ENCODE peak calls at places on chromosome 17, in four cellular contexts. S is activated CD4-positive, alpha-beta T cell treated with anti-CD3 and anti-CD28 coated beads, Interleukin-2, amount 50 U/mL, for 24 hours; D is smooth muscle cell of the brain vasculature; J is M059J. R is an unnamed sample.

GRCh38 chr17:39339272-39339671 is 62.2 kb downstream of the FBXL20 start:
- DNase-seq in S (no peak), D (no peak), J (no peak), R (no peak)

GRCh38 chr17:74972107-74972972 is at the start of gene HID1:
- DNase-seq in S (peak), D (no peak), J (no peak), R (peak)

GRCh38 chr17:31388770-31389672 is 2.5 kb upstream of the RAB11FIP4 start:
- DNase-seq in S (no peak), D (no peak), J (peak), R (peak)

GRCh38 chr17:35746956-35747355 is 6.1 kb downstream of the GAS2L2 start:
- DNase-seq in S (no peak), D (no peak), J (no peak), R (no peak)

GRCh38 chr17:50549256-50549941 is 2.4 kb downstream of the SPATA20 start:
- DNase-seq in S (no peak), D (no peak), J (no peak), R (no peak)

GRCh38 chr17:9241371-9241712 is 220.0 kb downstream of the NTN1 start:
- DNase-seq in S (no peak), D (no peak), J (no peak), R (no peak)

GRCh38 chr17:56681561-56682266 is 88.2 kb downstream of the NOG start:
- DNase-seq in S (no peak), D (no peak), J (peak), R (peak)

GRCh38 chr17:6521636-6522035 is 34.7 kb downstream of the PITPNM3 start:
- DNase-seq in S (no peak), D (no peak), J (peak), R (no peak)

GRCh38 chr17:30176845-30177244 is 58.7 kb downstream of the SLC6A4 start:
- DNase-seq in S (no peak), D (no peak), J (no peak), R (no peak)

GRCh38 chr17:31431795-31432658 is 40.6 kb downstream of the RAB11FIP4 start:
- DNase-seq in S (no peak), D (no peak), J (peak), R (no peak)

GRCh38 chr17:39863918-39864746 is at the start of gene IKZF3:
- DNase-seq in S (peak), D (no peak), J (peak), R (peak)

GRCh38 chr17:42891539-42892152 is 9.0 kb upstream of the G6PC1 start:
- DNase-seq in S (no peak), D (no peak), J (peak), R (no peak)

GRCh38 chr17:52035336-52035915 is 123.1 kb downstream of the CA10 start:
- DNase-seq in S (no peak), D (no peak), J (no peak), R (no peak)

GRCh38 chr17:45246861-45247428 is 14.9 kb downstream of the SPATA32 start:
- DNase-seq in S (no peak), D (no peak), J (no peak), R (peak)

GRCh38 chr17:80892019-80892855 is 99.4 kb upstream of the CHMP6 start:
- DNase-seq in S (peak), D (peak), J (peak), R (peak)

GRCh38 chr17:10161392-10161791 is 37.0 kb downstream of the GAS7 start:
- DNase-seq in S (no peak), D (no peak), J (peak), R (no peak)

GRCh38 chr17:64073771-64074703 is 53.6 kb upstream of the ICAM2 start:
- DNase-seq in S (no peak), D (no peak), J (no peak), R (no peak)

GRCh38 chr17:40350410-40351184 is 13.9 kb downstream of the GJD3 start:
- DNase-seq in S (no peak), D (no peak), J (no peak), R (no peak)

GRCh38 chr17:70905796-70906195 is 736.5 kb downstream of the KCNJ2 start:
- DNase-seq in S (no peak), D (peak), J (peak), R (no peak)

GRCh38 chr17:81028506-81028858 is 6.5 kb upstream of the BAIAP2 start:
- DNase-seq in S (no peak), D (no peak), J (no peak), R (no peak)

GRCh38 chr17:40555296-40556190 is 9.7 kb downstream of the CCR7 start:
- DNase-seq in S (no peak), D (no peak), J (no peak), R (peak)

GRCh38 chr17:54992797-54993639 is 24.5 kb downstream of the STXBP4 start:
- DNase-seq in S (peak), D (no peak), J (peak), R (no peak)

GRCh38 chr17:74165811-74166365 is 37.6 kb upstream of the RPL38 start:
- DNase-seq in S (no peak), D (no peak), J (no peak), R (no peak)

GRCh38 chr17:18261146-18261515 is 669 bp downstream of the MIEF2 start:
- DNase-seq in S (no peak), D (no peak), J (peak), R (peak)

GRCh38 chr17:19770985-19771710 is 23.1 kb upstream of the ALDH3A1 start:
- DNase-seq in S (no peak), D (no peak), J (no peak), R (no peak)

GRCh38 chr17:36529121-36529520 is 5.5 kb downstream of the MYO19 start:
- DNase-seq in S (no peak), D (no peak), J (peak), R (no peak)

GRCh38 chr17:2190014-2190413 is 113.6 kb downstream of the SMG6 start:
- DNase-seq in S (no peak), D (no peak), J (no peak), R (no peak)

GRCh38 chr17:34703533-34703932 is 124.2 kb downstream of the TMEM132E start:
- DNase-seq in S (peak), D (peak), J (peak), R (peak)

GRCh38 chr17:49249292-49249794 is 18.8 kb upstream of the PHOSPHO1 start:
- DNase-seq in S (no peak), D (no peak), J (peak), R (no peak)